ENCODE peak calls at places on chromosomes 6 and 20, in nine cellular contexts. G is endothelial cell of umbilical vein, Y is spleen, T is IMR-90, R is H1, D is body of pancreas, V is right lobe of liver, I is heart left ventricle, O is A549. Z is an unnamed sample.

GRCh38 chr6:139219271-139219729 is 72.5 kb downstream of the TXLNB start:
- DNase-seq in G (peak), Y (peak), T (peak), R (peak), D (peak), V (peak), I (peak), O (peak), Z (peak)

GRCh38 chr6:84489598-84489997 is 262.2 kb upstream of the CEP162 start:
- DNase-seq in G (no peak), Y (no peak), T (no peak), R (no peak), D (no peak), V (no peak), I (no peak), O (no peak), Z (no peak)

GRCh38 chr6:30326446-30327231 is at the start of gene TRIM39:
- DNase-seq in G (peak), Y (peak), T (peak), R (peak), D (peak), V (peak), I (peak), O (peak), Z (peak)

GRCh38 chr20:38790210-38791053 is 15.1 kb upstream of the PPP1R16B start:
- DNase-seq in G (peak), Y (no peak), T (peak), R (no peak), D (no peak), V (no peak), I (no peak), O (peak), Z (no peak)

GRCh38 chr6:85802162-85802561 is 159.5 kb upstream of the SYNCRIP start:
- DNase-seq in G (no peak), Y (no peak), T (no peak), R (no peak), D (no peak), V (no peak), I (no peak), O (no peak), Z (no peak)

GRCh38 chr20:18541741-18542140 is 25.5 kb upstream of the SMIM26 start:
- DNase-seq in G (no peak), Y (no peak), T (no peak), R (no peak), D (no peak), V (no peak), I (no peak), O (no peak), Z (no peak)

GRCh38 chr6:156803353-156803752 is 26.2 kb downstream of the ARID1B start:
- DNase-seq in G (no peak), Y (no peak), T (no peak), R (no peak), D (no peak), V (no peak), I (no peak), O (no peak), Z (no peak)

GRCh38 chr6:154080434-154081189 is 41.6 kb downstream of the OPRM1 start:
- DNase-seq in G (no peak), Y (no peak), T (no peak), R (no peak), D (no peak), V (no peak), I (no peak), O (no peak), Z (no peak)

GRCh38 chr20:1619861-1620444 is at the start of gene SIRPB1:
- DNase-seq in G (peak), Y (peak), T (peak), R (no peak), D (peak), V (no peak), I (no peak), O (no peak), Z (no peak)

GRCh38 chr6:32785781-32786533 is 22.6 kb upstream of the HLA-DQB2 start:
- DNase-seq in G (peak), Y (no peak), T (peak), R (peak), D (peak), V (no peak), I (peak), O (peak), Z (peak)

GRCh38 chr6:32679501-32679900 is 13.0 kb upstream of the HLA-DQB1 start:
- DNase-seq in G (no peak), Y (no peak), T (no peak), R (no peak), D (no peak), V (no peak), I (no peak), O (no peak), Z (no peak)

GRCh38 chr6:43817192-43817591 is 47.2 kb downstream of the VEGFA start:
- DNase-seq in G (no peak), Y (no peak), T (peak), R (peak), D (peak), V (no peak), I (peak), O (peak), Z (no peak)

GRCh38 chr6:167937948-167938911 is 59.2 kb upstream of the KIF25 start:
- DNase-seq in G (no peak), Y (no peak), T (no peak), R (no peak), D (no peak), V (no peak), I (no peak), O (no peak), Z (no peak)

GRCh38 chr20:40739841-40740240 is 50.8 kb upstream of the MAFB start:
- DNase-seq in G (no peak), Y (no peak), T (no peak), R (peak), D (no peak), V (no peak), I (no peak), O (no peak), Z (no peak)

DNA sequence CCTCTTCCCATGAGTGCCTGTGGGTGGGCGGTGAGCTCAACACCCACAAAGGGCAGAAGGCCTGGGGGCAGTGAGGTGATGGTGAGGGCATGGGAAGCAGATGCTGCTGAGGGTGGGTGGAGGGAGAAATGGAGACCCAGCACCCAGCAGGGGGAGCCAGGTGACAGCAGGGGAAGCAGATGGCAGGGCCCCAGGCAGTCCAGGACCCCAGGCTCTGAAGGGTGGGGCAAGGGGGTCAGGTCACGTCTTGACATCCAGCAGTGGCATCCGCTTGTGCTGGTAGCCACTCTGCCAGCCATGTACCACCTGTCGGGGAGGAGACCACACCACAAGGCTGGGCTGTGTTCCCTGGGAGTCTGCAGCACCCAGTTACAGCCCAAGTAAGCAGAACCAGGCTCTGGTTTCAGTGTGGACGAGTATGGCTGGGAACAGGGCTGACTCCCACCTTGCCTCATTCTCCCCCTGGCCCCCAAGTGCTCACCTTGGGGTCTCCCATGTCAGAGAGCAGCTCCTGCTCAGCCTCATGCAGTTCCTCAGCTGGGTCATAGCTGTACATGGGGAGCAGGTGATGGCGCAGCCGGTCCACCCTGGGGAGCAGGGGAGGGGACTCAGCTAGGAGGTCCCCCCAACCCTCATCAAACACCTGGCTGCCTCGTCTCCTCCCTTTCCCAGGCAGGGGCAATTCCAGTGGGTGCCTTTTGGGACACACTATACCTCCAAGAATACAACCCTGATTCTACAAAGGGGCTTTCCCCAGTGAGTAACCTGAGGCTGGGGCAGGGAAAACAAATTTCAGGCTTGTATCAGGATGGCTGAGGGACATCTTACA is 2.0 kb downstream of the SMIM29 start:
- DNase-seq in G (peak), Y (peak), T (peak), R (peak), D (no peak), V (no peak), I (peak), O (no peak), Z (no peak)
- TF ChIP-seq POLR2A in G (peak), Y (no peak), T (peak), R (no peak), D (no peak), V (no peak), I (no peak), O (no peak), Z (no peak)

GRCh38 chr6:149065658-149066556 is 251.6 kb upstream of the TAB2 start:
- DNase-seq in G (no peak), Y (peak), T (no peak), R (no peak), D (peak), V (no peak), I (no peak), O (no peak), Z (no peak)
- H3K4me3 ChIP-seq in G (no peak), Y (no peak), T (no peak), R (no peak), D (no peak), V (no peak), I (no peak), O (no peak), Z (no peak)

GRCh38 chr20:50838707-50839385 is 44.0 kb downstream of the BCAS4 start:
- DNase-seq in G (no peak), Y (no peak), T (no peak), R (no peak), D (no peak), V (no peak), I (no peak), O (no peak), Z (no peak)

GRCh38 chr20:50838322-50838625 is 43.4 kb downstream of the BCAS4 start:
- DNase-seq in G (no peak), Y (no peak), T (no peak), R (no peak), D (no peak), V (no peak), I (no peak), O (no peak), Z (no peak)

GRCh38 chr20:50834599-50835005 is 39.7 kb downstream of the BCAS4 start:
- DNase-seq in G (no peak), Y (no peak), T (peak), R (no peak), D (no peak), V (no peak), I (no peak), O (no peak), Z (no peak)

GRCh38 chr20:50842821-50843220 is 48.0 kb downstream of the BCAS4 start:
- DNase-seq in G (no peak), Y (no peak), T (no peak), R (no peak), D (no peak), V (no peak), I (no peak), O (no peak), Z (no peak)

DNA sequence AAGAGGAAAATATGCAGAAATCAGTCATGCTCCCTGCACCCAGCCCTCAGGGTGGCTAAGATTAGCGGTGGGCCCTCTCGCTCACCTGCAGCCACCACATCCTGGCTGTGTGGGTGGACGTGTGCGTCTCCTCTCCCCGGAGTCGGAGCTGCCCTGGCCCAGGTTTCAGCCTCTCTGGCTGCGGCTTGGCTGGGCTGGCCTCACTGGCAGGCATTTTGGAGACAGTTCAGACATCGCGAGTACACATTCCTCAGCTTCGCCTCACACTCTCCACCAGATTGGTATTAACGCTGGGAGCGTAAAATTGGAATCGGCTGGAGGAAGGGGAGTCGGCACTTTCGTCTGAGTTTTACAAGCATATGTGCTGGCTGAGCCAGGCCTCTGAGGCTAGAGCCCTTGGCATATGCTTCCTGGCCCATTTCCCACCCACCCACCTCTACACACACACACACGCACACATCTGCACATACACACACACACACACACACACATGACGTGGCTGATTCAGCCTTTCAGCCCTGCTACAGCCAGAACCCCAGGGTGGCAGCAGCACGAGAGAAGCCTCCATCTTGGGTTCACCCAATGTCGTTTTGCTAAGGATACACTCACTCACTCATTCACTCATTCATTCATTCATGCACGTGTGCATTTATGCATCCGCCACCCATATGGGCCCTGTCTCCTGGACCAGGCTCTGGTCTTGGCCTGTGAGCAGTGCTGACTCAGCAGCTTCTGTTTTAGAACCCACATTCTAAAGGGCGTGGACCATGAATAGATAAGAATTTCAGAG is 42.9 kb downstream of the BCAS4 start:
- DNase-seq in G (no peak), Y (no peak), T (peak), R (no peak), D (no peak), V (no peak), I (peak), O (no peak), Z (peak)
- TF ChIP-seq POLR2A in G (no peak), Y (no peak), T (no peak), R (no peak), D (no peak), V (no peak), I (no peak), O (no peak), Z (no peak)

GRCh38 chr6:1392813-1393640 is 3.7 kb downstream of the FOXF2 start:
- DNase-seq in G (no peak), Y (peak), T (no peak), R (peak), D (no peak), V (peak), I (no peak), O (no peak), Z (no peak)

GRCh38 chr6:1390071-1390804 is 862 bp downstream of the FOXF2 start:
- DNase-seq in G (peak), Y (peak), T (peak), R (peak), D (peak), V (no peak), I (no peak), O (no peak), Z (no peak)

GRCh38 chr6:1393641-1394283 is 4.4 kb downstream of the FOXF2 start:
- DNase-seq in G (no peak), Y (no peak), T (no peak), R (no peak), D (no peak), V (peak), I (no peak), O (no peak), Z (peak)

GRCh38 chr6:1390805-1391511 is 1.6 kb downstream of the FOXF2 start:
- DNase-seq in G (no peak), Y (peak), T (peak), R (peak), D (no peak), V (no peak), I (no peak), O (no peak), Z (no peak)

DNA sequence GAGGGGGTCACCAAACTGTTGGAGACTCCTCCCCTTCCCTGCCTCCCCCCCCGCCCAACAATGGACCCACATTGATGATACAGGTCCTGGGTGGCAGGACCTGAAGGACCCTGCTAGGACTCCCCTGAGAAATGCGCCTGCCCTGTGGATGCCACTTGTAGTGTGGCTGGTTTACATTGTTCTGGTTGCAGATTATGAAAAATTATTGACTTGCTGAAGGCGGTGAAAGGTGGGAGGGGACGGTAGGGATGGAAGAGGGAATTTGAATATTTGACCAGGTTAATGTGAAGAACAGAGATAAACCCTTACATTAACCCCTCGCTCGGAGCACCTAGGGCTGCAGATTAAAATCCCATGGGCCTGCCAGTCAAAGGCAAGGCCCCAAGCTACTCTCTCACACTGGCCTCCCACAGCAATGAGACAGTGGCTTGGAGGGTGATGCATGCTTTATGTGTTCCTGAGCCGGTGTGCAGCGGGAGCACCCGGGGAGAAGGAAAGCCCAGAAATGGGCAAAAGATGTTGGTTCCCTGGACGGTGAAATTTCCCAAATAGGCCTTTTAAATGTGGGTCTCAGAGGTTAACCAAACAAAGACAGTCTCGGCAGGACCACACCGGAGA is 2.4 kb downstream of the FOXF2 start:
- DNase-seq in G (no peak), Y (peak), T (peak), R (no peak), D (no peak), V (no peak), I (no peak), O (no peak), Z (no peak)
- H3K4me3 ChIP-seq in G (no peak), Y (no peak), T (peak), R (no peak), D (no peak), V (no peak), I (no peak), O (peak), Z (no peak)

DNA sequence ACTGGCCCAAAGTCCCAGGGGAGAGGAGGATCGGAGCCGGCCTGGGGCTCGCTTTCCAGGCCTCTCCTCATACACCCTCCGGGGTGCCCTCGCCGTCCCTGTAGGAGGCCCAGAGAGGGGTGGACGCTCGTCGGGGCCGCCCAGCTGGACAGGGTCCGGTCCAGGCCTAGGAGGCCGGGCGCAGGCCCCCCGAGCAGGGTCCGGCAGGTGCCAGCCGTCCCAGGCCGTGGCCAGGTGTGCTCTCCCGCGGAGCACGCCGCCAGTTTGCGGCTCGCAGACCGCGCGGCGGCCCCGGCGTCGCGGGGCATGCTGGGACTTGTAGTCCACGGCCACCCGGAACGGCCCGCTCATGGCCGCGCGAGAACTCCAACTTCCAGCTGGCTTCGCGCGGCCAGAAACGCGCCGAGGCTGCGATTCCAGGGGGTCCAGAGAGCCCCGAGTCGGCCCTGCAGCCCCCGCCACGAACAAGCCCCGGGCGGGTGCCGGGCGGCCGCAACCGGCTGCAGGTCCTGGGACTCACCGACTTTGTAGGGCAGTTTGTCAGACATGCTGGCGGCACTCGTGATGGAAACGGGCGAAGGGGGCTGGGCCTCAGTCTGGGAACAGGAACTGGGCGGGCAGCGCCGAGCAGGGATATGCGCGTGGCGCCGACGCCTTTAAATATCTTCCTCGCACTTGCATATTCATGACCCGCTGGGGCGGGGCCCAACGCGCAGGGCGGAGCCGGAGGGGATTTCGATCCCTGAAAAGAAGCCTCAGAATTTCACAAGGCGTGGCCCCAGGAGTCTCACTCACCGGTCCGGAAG is at the start of gene AHCY:
- DNase-seq in G (peak), Y (peak), T (peak), R (peak), D (peak), V (peak), I (peak), O (peak), Z (peak)
- TF ChIP-seq POLR2A in G (peak), Y (peak), T (no peak), R (peak), D (peak), V (peak), I (no peak), O (peak), Z (no peak)

GRCh38 chr20:63567382-63568169 is 6.5 kb downstream of the HELZ2 start:
- DNase-seq in G (no peak), Y (peak), T (no peak), R (no peak), D (peak), V (no peak), I (peak), O (no peak), Z (no peak)
- H3K4me3 ChIP-seq in G (no peak), Y (no peak), T (no peak), R (no peak), D (no peak), V (no peak), I (no peak), O (no peak), Z (no peak)

DNA sequence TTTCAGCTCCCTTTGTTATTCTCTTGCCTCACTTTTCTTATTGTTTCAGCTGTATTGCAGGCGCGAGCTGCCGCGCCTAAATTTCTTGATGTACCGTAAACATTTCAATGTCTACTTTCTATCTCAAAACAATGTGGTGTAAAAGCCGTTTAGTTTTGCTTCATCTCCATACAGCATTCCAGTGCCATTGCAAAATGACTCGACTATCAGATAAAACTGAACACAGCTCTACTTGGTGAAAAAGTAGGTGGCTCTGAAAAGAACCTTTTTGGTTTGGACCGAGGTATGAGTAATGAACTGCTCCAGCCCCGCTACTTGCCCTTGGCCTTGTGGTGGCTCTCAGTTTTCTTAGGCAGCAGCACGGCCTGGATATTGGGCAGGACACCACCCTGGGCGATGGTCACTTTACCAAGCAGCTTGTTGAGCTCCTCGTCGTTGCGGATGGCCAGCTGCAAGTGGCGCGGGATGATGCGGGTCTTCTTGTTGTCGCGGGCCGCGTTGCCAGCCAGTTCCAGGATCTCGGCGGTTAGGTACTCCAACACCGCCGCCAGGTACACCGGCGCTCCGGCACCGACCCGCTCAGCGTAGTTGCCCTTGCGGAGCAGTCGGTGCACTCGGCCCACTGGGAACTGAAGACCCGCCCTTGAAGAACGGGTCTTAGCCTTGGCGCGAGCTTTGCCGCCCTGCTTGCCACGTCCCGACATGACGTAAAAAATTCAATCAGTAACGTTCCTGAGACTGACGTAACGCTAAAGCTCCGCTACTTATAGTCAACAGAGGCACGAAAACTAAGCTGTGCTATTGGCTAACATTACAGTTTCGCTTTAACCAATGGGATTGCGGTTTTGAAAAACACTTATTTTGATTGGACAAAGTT is 74.3 kb downstream of the OR2B2 start:
- DNase-seq in G (peak), Y (peak), T (peak), R (peak), D (peak), V (peak), I (peak), O (peak), Z (peak)
- TF ChIP-seq POLR2A in G (peak), Y (peak), T (peak), R (peak), D (peak), V (no peak), I (peak), O (peak), Z (no peak)

Z was measured in lower leg skin.